ENCODE peak calls at places on chromosome 5, in seven cellular contexts. J is A549, B is B cell, Q is left ventricle myocardium inferior, O is mesothelial cell of epicardium, E is body of pancreas, C is GM23338. A is an unnamed sample.
A peak's percentile ranks its signal among the peaks of the same experiment; 100 is the strongest.

GRCh38 chr5:34534237-34535108 is 121.7 kb upstream of the RAI14 start:
- DNase-seq in J (no peak), B (no peak), Q (no peak), O (no peak), E (no peak), C (no peak), A (peak; percentile 96)

GRCh38 chr5:181170237-181170830 is 22.9 kb downstream of the OR2V2 start:
- DNase-seq in J (no peak), B (no peak), Q (no peak), O (no peak), E (no peak), C (peak; percentile 75), A (no peak)

GRCh38 chr5:177447066-177447610 is 524 bp downstream of the PRR7 start:
- DNase-seq in J (peak; percentile 77), B (peak; percentile 60), Q (no peak), O (no peak), E (peak; percentile 48), C (peak; percentile 86), A (no peak)

GRCh38 chr5:90949469-90950358 is 391.1 kb downstream of the ADGRV1 start:
- DNase-seq in J (peak; percentile 83), B (no peak), Q (no peak), O (no peak), E (no peak), C (no peak), A (no peak)

GRCh38 chr5:158406884-158407790 is 548.2 kb upstream of the CLINT1 start:
- DNase-seq in J (no peak), B (no peak), Q (no peak), O (no peak), E (no peak), C (no peak), A (peak; percentile 65)

GRCh38 chr5:14143843-14144585 is 872 bp downstream of the TRIO start:
- DNase-seq in J (no peak), B (peak; percentile 67), Q (peak; percentile 49), O (no peak), E (peak; percentile 37), C (peak; percentile 52), A (no peak)

GRCh38 chr5:74500037-74500917 is 140.3 kb downstream of the ENC1 start:
- DNase-seq in J (no peak), B (no peak), Q (no peak), O (no peak), E (no peak), C (peak; percentile 32), A (no peak)

GRCh38 chr5:1511037-1511436 is 12.7 kb downstream of the LPCAT1 start:
- DNase-seq in J (no peak), B (peak; percentile 47), Q (no peak), O (peak; percentile 16), E (no peak), C (no peak), A (no peak)

GRCh38 chr5:63916786-63917185 is 45.5 kb downstream of the HTR1A start:
- DNase-seq in J (no peak), B (no peak), Q (no peak), O (no peak), E (no peak), C (no peak), A (no peak)

GRCh38 chr5:55159763-55160492 is at the start of gene GPX8:
- DNase-seq in J (peak; percentile 88), B (no peak), Q (no peak), O (no peak), E (no peak), C (peak; percentile 89), A (peak; percentile 84)

GRCh38 chr5:75610201-75610600 is 1.1 kb upstream of the ANKDD1B start:
- DNase-seq in J (no peak), B (no peak), Q (no peak), O (no peak), E (no peak), C (peak; percentile 65), A (no peak)

GRCh38 chr5:104053057-104053666 is 490.6 kb upstream of the NUDT12 start:
- DNase-seq in J (no peak), B (no peak), Q (no peak), O (no peak), E (no peak), C (no peak), A (no peak)

GRCh38 chr5:10844016-10844415 is 83.0 kb upstream of the DAP start:
- DNase-seq in J (no peak), B (no peak), Q (no peak), O (no peak), E (no peak), C (no peak), A (no peak)

GRCh38 chr5:172163346-172163745 is 24.7 kb downstream of the STK10 start:
- DNase-seq in J (no peak), B (no peak), Q (peak; percentile 48), O (no peak), E (no peak), C (no peak), A (no peak)

GRCh38 chr5:172160506-172160905 is 27.5 kb downstream of the STK10 start:
- DNase-seq in J (no peak), B (no peak), Q (no peak), O (no peak), E (no peak), C (no peak), A (no peak)

GRCh38 chr5:172164773-172165212 is 23.2 kb downstream of the STK10 start:
- DNase-seq in J (no peak), B (no peak), Q (peak; percentile 58), O (no peak), E (no peak), C (no peak), A (peak; percentile 44)

GRCh38 chr5:172165465-172165864 is 22.6 kb downstream of the STK10 start:
- DNase-seq in J (no peak), B (no peak), Q (no peak), O (no peak), E (no peak), C (no peak), A (no peak)

GRCh38 chr5:172162348-172162747 is 25.7 kb downstream of the STK10 start:
- DNase-seq in J (peak; percentile 38), B (no peak), Q (no peak), O (no peak), E (no peak), C (no peak), A (peak; percentile 34)
- TF ChIP-seq CTCF in J (no peak), B (no peak), Q (no peak), O (no peak), E (no peak), C (no peak), A (peak; percentile 56)

DNA sequence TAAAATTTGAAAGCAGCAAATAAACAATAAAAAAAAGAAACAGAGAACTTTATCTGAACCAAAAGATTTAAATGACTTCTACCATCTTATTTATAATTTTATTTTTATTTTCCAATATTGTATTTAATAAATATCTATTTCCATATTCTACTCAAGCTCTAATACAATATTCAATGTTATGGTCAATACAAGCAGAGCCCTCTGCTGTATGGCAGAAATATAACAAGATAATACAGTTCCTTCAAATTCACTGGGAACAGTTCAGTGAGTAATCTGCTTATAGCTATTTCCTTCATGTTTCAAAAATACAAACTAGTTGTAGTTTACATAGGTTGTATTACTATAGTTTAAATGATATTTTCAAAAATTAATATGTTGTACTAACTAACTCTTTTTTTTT is 332.7 kb downstream of the PRDM9 start:
- DNase-seq in J (no peak), B (no peak), Q (no peak), O (no peak), E (no peak), C (no peak), A (no peak)
- TF ChIP-seq CTCF in J (no peak), B (no peak), Q (no peak), O (no peak), E (no peak), C (no peak), A (no peak)

GRCh38 chr5:81209386-81209785 is 23.7 kb upstream of the CKMT2 start:
- DNase-seq in J (no peak), B (no peak), Q (no peak), O (no peak), E (no peak), C (no peak), A (no peak)

GRCh38 chr5:81204205-81204604 is 28.9 kb upstream of the CKMT2 start:
- DNase-seq in J (no peak), B (no peak), Q (no peak), O (no peak), E (no peak), C (no peak), A (no peak)

GRCh38 chr5:81205058-81205457 is 28.1 kb upstream of the CKMT2 start:
- DNase-seq in J (no peak), B (no peak), Q (no peak), O (no peak), E (no peak), C (peak; percentile 55), A (no peak)

GRCh38 chr5:81208904-81209303 is 24.2 kb upstream of the CKMT2 start:
- DNase-seq in J (no peak), B (no peak), Q (no peak), O (no peak), E (no peak), C (no peak), A (no peak)

DNA sequence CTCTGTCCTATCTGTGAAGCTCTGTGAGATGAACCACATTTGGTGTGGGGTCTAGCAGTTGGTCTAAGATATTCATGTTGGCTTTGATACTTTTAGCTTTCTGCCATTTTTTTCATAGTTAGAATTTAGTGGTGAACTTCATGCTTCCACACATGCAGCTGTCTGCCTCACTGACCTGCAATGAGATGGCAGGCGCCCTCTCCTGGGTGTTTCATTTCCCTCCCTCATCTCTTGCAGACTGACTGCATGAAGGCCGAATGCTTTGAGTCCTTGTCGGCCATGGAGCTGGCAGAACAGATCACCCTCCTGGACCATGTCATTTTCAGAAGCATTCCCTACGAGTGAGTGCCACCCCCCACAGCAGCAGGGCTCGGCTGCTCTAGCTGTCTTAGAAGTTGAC is 26.1 kb upstream of the CKMT2 start:
- DNase-seq in J (peak; percentile 14), B (no peak), Q (no peak), O (no peak), E (no peak), C (peak; percentile 72), A (no peak)
- TF ChIP-seq CTCF in J (no peak), B (no peak), Q (no peak), O (no peak), E (no peak), C (peak; percentile 74), A (peak; percentile 56)

DNA sequence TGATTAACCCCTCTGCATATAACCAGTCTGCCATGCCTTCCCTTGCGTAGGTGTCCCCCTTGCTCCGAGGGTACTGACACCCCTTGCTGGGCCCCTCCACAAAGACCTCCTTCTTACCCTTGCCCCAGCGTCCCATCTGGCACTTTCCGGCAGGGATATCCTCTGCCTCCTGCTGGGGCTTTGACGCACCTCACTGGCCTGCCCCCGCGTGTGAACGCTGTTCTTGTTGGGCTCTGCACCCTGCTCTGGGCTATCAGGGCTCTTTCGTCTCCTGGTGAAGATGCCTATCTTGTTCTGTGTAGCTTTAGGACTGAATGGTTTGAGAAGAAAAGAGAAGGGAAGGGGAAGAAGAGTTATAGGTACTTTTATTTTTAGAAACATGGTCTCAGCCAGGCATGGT is 53.0 kb downstream of the SUB1 start:
- DNase-seq in J (no peak), B (no peak), Q (no peak), O (no peak), E (no peak), C (peak; percentile 11), A (no peak)
- TF ChIP-seq CTCF in J (no peak), B (no peak), Q (no peak), O (no peak), E (no peak), C (no peak), A (no peak)

DNA sequence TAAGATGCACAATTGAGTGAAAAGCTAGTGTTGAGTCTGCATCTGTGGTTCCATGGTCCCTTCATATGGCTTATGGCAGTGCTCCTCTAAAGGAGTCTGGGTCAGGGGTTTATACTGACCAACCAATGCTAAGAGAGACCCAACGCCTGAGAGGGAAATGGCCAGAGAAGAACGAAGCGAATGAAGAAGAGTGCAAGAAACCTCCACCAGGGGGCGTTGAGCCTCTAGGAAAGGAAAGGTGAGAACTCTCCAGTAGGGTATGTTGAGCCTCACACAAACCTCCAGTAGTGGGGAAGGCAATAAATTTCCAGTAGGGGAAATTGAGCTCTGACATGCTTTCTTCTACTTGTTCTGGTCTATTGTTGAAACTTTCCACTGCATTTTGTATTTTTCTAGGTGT is 470.6 kb downstream of the PRDM9 start:
- DNase-seq in J (peak; percentile 35), B (no peak), Q (no peak), O (no peak), E (peak; percentile 48), C (peak; percentile 88), A (no peak)
- TF ChIP-seq CTCF in J (no peak), B (no peak), Q (peak; percentile 7), O (peak; percentile 39), E (peak; percentile 42), C (peak; percentile 73), A (peak; percentile 50)